ENCODE peak calls at places on chromosomes 4 and X, in seven cellular contexts. M is heart right ventricle, G is BE2C, A is AG04450, O is fibroblast of lung, Z is colonic mucosa, J is cardiac muscle cell. L is an unnamed sample.
A peak's percentile ranks its signal among the peaks of the same experiment; 100 is the strongest.

GRCh38 chrX:130174051-130174704 is 2.4 kb downstream of the RAB33A start:
- DNase-seq in O (peak; percentile 85), M (peak; percentile 17), A (no peak), Z (no peak), G (peak; percentile 52), J (no peak), L (no peak)

GRCh38 chrX:74015379-74016019 is 288.5 kb upstream of the ZCCHC13 start:
- DNase-seq in A (peak; percentile 27), G (peak; percentile 58), J (peak; percentile 79), M (no peak), Z (peak; percentile 74), O (peak; percentile 75), L (peak; percentile 34)

GRCh38 chrX:5236096-5236495 is 992.6 kb downstream of the NLGN4X start:
- DNase-seq in A (no peak), G (no peak), Z (no peak), J (peak; percentile 47), O (no peak), M (no peak), L (peak; percentile 10)

GRCh38 chr4:157217708-157218107 is 2.8 kb upstream of the GRIA2 start:
- DNase-seq in G (no peak), M (no peak), A (no peak), O (peak; percentile 42), J (peak; percentile 36), Z (no peak), L (no peak)

GRCh38 chr4:185096032-185096653 is 46.9 kb upstream of the SLC25A4 start:
- DNase-seq in G (peak; percentile 61), J (peak; percentile 52), M (no peak), A (no peak), Z (peak; percentile 29), O (peak; percentile 69), L (no peak)

GRCh38 chr4:183878571-183878970 is 26.5 kb upstream of the STOX2 start:
- DNase-seq in O (no peak), A (no peak), M (no peak), G (no peak), J (no peak), Z (no peak), L (no peak)

GRCh38 chrX:63128509-63128908 is 222.6 kb downstream of the SPIN4 start:
- DNase-seq in O (no peak), M (no peak), Z (no peak), J (no peak), G (no peak), A (no peak), L (no peak)

GRCh38 chr4:96972920-96973319 is 1133.0 kb downstream of the PDHA2 start:
- DNase-seq in G (no peak), J (no peak), Z (no peak), A (no peak), M (no peak), O (no peak), L (no peak)

GRCh38 chr4:22625301-22625700 is 67.4 kb upstream of the GBA3 start:
- DNase-seq in G (no peak), A (no peak), Z (no peak), M (no peak), J (no peak), O (no peak), L (no peak)

GRCh38 chrX:140723251-140723650 is 13.7 kb downstream of the LINC00632 start:
- DNase-seq in J (peak; percentile 3), O (peak; percentile 59), M (no peak), Z (no peak), G (no peak), A (no peak), L (no peak)

GRCh38 chr4:79241846-79242245 is 84.0 kb downstream of the NAA11 start:
- DNase-seq in G (no peak), Z (no peak), A (no peak), O (peak; percentile 39), J (peak; percentile 6), M (no peak), L (no peak)

GRCh38 chr4:148965080-148965479 is 522.9 kb upstream of the NR3C2 start:
- DNase-seq in G (no peak), M (no peak), A (no peak), O (no peak), Z (no peak), J (no peak), L (no peak)

GRCh38 chrX:41789374-41789773 is 65.4 kb downstream of the GPR82 start:
- DNase-seq in G (no peak), O (peak; percentile 17), A (no peak), M (no peak), J (no peak), Z (no peak), L (no peak)

GRCh38 chr4:151652841-151653547 is 107.8 kb downstream of the GATB start:
- DNase-seq in O (peak; percentile 49), J (no peak), A (no peak), M (no peak), Z (no peak), G (no peak), L (no peak)

GRCh38 chrX:39750798-39751197 is 347.0 kb downstream of the BCOR start:
- DNase-seq in J (no peak), O (no peak), A (no peak), M (no peak), Z (no peak), G (no peak), L (no peak)

GRCh38 chrX:39750246-39750790 is 347.4 kb downstream of the BCOR start:
- DNase-seq in A (no peak), M (no peak), J (no peak), G (no peak), O (no peak), Z (no peak), L (no peak)

GRCh38 chrX:39749135-39749534 is 348.6 kb downstream of the BCOR start:
- DNase-seq in O (peak; percentile 51), A (no peak), Z (no peak), J (no peak), G (no peak), M (no peak), L (no peak)

GRCh38 chrX:39752820-39753219 is 344.9 kb downstream of the BCOR start:
- DNase-seq in M (no peak), G (peak; percentile 43), J (no peak), A (no peak), Z (peak; percentile 57), O (peak; percentile 43), L (no peak)

DNA sequence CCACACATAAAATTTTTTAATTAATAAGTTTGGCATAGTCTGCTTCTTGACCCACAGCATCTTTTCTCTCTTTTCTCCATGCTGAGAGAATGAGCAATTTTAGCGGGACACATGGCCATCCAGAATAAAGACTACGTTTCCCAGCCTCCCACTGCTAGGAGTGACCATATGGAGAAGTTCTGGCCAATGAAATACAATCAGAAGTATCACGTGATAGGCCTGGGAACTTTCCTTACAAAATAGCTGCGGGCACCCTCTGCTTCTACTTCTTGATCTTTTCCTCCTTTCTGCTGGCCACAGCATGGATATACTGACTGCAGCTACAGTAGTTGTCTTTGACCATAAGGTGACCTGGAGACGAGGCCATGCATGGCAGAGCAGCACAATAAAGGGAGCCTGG is 348.0 kb downstream of the BCOR start:
- DNase-seq in M (no peak), O (no peak), J (no peak), A (no peak), G (no peak), Z (no peak), L (no peak)
- TF ChIP-seq CTCF in M (no peak), O (no peak), J (no peak), A (no peak), G (no peak), Z (no peak), L (no peak)

DNA sequence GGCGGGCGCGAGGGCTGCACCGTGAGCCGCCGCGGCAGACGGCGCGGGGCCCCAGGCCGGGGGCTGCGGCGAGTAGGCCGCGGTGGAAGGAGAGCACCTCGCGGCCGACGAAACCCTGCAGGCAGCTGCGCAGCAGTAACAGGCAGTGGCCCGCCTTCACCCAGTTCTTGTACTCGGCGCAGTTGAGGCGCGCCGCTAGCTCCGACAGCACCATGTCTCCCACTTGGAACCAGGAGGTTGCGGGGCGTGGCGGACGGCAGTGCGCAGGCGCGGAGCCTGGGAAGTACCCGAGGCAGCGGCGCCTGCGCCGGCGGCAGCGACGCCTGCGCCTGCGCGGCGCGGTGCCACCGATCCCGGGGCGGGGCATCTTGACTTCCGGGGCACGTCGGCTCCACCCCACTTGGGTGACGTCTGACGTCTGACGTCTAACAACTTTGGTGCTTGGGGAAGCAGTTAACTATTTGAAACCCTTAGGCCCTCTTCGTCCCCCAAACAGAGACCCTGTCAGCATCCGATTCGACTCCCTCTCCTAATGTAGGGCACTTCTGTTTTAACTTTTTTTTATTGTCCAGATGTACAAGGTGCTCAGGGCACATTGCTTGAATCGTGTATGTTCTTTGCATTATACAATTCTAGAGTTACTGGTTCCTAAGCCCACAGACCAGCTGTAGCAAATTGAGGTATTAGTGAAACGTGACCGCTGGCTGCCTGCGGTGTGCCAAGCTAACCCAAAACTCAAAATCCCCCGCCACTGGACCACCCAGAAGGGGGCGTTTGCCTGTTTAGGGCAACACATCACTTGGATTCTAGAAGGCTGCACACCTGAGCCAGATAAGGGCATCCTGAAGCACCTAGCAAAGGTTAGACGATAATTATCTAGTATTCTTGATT is at the start of gene CXorf38:
- DNase-seq in Z (peak; percentile 95), G (peak; percentile 91), A (peak; percentile 54), O (peak; percentile 87), M (peak; percentile 92), J (peak; percentile 91), L (peak; percentile 77)
- TF ChIP-seq CTCF in Z (no peak), G (no peak), A (no peak), O (no peak), M (no peak), J (no peak), L (no peak)

DNA sequence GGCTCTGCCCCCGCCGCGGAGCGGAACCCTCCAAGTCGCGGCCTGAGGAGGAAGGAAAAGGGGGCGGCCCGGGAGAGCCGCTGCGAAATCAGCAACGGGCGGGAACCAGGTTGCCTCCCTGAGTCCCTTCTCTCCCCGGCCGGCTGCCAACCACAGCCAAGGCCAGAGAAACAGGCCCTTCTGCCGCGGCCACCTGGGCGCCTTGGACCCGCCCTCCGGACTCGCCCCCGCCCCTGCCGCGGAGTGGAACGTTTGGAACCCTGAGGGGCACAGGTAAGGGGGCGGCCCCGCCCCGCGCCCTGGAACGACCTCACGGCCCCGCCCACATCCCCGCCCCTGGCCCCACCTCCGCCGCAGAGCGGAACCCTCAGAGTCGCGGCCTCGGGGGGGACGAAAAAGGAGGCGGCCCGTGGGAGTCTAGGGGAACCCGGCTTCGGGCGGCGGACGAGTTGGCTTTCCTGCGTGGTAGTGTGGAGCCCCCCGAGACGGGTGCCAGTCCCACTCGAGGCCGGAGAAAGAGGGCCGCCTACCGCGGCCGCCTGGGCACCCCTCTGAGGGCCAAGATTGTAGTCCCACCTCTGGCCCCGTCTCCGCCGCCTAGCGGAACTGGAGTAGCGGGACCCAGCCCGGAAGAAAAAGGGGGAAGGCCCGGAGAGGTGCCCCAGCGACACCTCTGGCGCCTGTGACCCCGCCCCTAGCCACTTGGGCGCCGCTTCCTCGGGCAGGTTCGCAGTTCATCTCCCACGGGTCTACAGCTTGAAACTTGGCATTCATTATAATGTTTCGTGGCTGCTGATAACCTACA is 669 bp upstream of the PHKA2 start:
- DNase-seq in Z (peak; percentile 85), G (peak; percentile 80), M (peak; percentile 82), J (peak; percentile 82), O (peak; percentile 70), A (no peak), L (peak; percentile 70)
- TF ChIP-seq CTCF in Z (peak; percentile 24), G (peak; percentile 37), M (peak; percentile 31), J (peak; percentile 46), O (peak; percentile 43), A (peak; percentile 54), L (peak; percentile 49)

DNA sequence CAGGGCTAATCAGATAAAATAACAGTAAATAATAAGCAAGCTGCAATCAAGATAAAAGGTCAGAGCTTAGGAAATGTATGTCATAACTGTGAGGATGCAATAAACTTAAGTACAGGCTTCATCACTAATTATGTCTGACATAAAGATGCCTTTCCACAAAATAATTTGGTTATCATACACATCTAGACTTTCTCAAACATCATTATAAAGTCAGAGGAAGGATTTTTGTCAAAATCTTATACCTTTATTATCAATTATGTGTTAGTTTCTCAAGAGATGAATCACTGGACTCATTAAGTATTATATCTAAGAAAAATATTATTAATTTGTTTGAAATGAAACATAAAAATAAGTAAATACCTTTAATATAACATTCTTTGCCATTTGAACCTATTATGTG is 695.4 kb upstream of the INTU start:
- DNase-seq in Z (no peak), J (no peak), M (no peak), A (no peak), O (no peak), G (no peak), L (no peak)
- TF ChIP-seq CTCF in Z (no peak), J (no peak), M (no peak), A (no peak), O (no peak), G (no peak), L (no peak)

L was measured in progenitor cell of endocrine pancreas.